ENCODE peak calls at places on chromosome 19, in four cellular contexts. H is fibroblast of pulmonary artery, P is psoas muscle, W is glutamatergic neuron. D is an unnamed sample.

GRCh38 chr19:9507285-9507684 is 8.9 kb upstream of the ZNF560 start:
- DNase-seq in H (no peak), P (no peak), W (no peak), D (no peak)

GRCh38 chr19:3577741-3578344 is 5.1 kb downstream of the HMG20B start:
- DNase-seq in H (no peak), P (peak), W (peak), D (no peak)

GRCh38 chr19:17482877-17483604 is 12.7 kb downstream of the SLC27A1 start:
- DNase-seq in H (no peak), P (no peak), W (no peak), D (no peak)

GRCh38 chr19:55699221-55699620 is 24.2 kb downstream of the EPN1 start:
- DNase-seq in H (no peak), P (no peak), W (no peak), D (no peak)

GRCh38 chr19:56119585-56119978 is 1.5 kb downstream of the ZNF787 start:
- DNase-seq in H (no peak), P (peak), W (no peak), D (no peak)

GRCh38 chr19:17209126-17210036 is 5.8 kb upstream of the USE1 start:
- DNase-seq in H (peak), P (no peak), W (peak), D (peak)

GRCh38 chr19:15399635-15400034 is 19.2 kb downstream of the AKAP8L start:
- DNase-seq in H (no peak), P (no peak), W (no peak), D (no peak)

GRCh38 chr19:13283871-13284270 is 133.7 kb downstream of the IER2 start:
- DNase-seq in H (no peak), P (no peak), W (no peak), D (no peak)

GRCh38 chr19:43806848-43807247 is 4.6 kb upstream of the LYPD5 start:
- DNase-seq in H (no peak), P (no peak), W (no peak), D (no peak)

GRCh38 chr19:51733742-51734522 is 10.1 kb upstream of the HAS1 start:
- DNase-seq in H (no peak), P (no peak), W (no peak), D (no peak)

GRCh38 chr19:44722131-44723121 is 23.5 kb downstream of the CEACAM16 start:
- DNase-seq in H (no peak), P (no peak), W (no peak), D (no peak)

GRCh38 chr19:33054623-33055022 is 10.1 kb downstream of the RHPN2 start:
- DNase-seq in H (no peak), P (no peak), W (no peak), D (no peak)

GRCh38 chr19:33802001-33802400 is 5.3 kb downstream of the KCTD15 start:
- DNase-seq in H (no peak), P (no peak), W (no peak), D (no peak)

GRCh38 chr19:37966211-37967072 is 59.4 kb downstream of the SIPA1L3 start:
- DNase-seq in H (no peak), P (no peak), W (peak), D (no peak)

GRCh38 chr19:47779524-47780214 is 1.2 kb downstream of the SELENOW start:
- DNase-seq in H (no peak), P (peak), W (no peak), D (no peak)

GRCh38 chr19:55131421-55131820 is 14.0 kb upstream of the PPP1R12C start:
- DNase-seq in H (no peak), P (no peak), W (no peak), D (no peak)

GRCh38 chr19:16371540-16371986 is 46.9 kb downstream of the KLF2 start:
- DNase-seq in H (no peak), P (peak), W (no peak), D (no peak)

GRCh38 chr19:41746593-41747227 is 8.6 kb upstream of the CEACAM6 start:
- DNase-seq in H (peak), P (no peak), W (peak), D (peak)

GRCh38 chr19:54311486-54311885 is 1.5 kb downstream of the LILRA5 start:
- DNase-seq in H (no peak), P (no peak), W (no peak), D (no peak)

GRCh38 chr19:39916236-39916635 is 18.2 kb downstream of the FCGBP start:
- DNase-seq in H (no peak), P (no peak), W (no peak), D (no peak)
- TF ChIP-seq CTCF in H (no peak), P (no peak), W (no peak), D (no peak)

DNA sequence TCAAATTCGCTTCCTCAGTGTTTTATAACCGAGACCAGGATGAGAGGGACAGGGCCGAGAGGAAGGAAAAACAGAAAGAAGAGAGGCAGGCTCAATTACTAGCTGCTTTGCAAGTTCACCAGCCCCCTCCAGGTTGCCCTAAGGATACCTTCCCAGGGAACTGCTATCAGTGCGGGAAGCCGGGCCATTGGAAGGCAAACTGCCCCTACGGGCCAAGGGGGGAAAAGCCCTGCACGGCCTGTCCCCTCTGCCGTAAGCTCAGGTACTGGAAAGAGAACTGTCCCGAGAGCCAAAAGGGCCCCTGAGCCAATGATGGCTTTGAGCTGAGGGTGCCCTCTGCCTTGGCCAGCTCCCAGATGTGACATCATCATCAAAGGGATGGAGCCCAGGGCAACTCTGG is 3.2 kb upstream of the ERVV-1 start:
- DNase-seq in H (no peak), P (no peak), W (no peak), D (no peak)
- TF ChIP-seq CTCF in H (no peak), P (no peak), W (no peak), D (no peak)

GRCh38 chr19:29516358-29516725 is 9.5 kb upstream of the VSTM2B start:
- DNase-seq in H (no peak), P (no peak), W (peak), D (no peak)
- TF ChIP-seq CTCF in H (no peak), P (no peak), W (no peak), D (no peak)

GRCh38 chr19:46077815-46078167 is 37.0 kb upstream of the IGFL4 start:
- DNase-seq in H (no peak), P (no peak), W (no peak), D (no peak)

GRCh38 chr19:46076951-46077814 is 36.4 kb upstream of the IGFL4 start:
- DNase-seq in H (peak), P (no peak), W (peak), D (peak)

GRCh38 chr19:46073268-46073922 is 32.6 kb upstream of the IGFL4 start:
- DNase-seq in H (no peak), P (no peak), W (no peak), D (no peak)

GRCh38 chr19:46080561-46080960 is 39.8 kb upstream of the IGFL4 start:
- DNase-seq in H (peak), P (no peak), W (no peak), D (no peak)

GRCh38 chr19:46076031-46076880 is 35.5 kb upstream of the IGFL4 start:
- DNase-seq in H (no peak), P (no peak), W (no peak), D (no peak)
- TF ChIP-seq CTCF in H (no peak), P (no peak), W (peak), D (no peak)

DNA sequence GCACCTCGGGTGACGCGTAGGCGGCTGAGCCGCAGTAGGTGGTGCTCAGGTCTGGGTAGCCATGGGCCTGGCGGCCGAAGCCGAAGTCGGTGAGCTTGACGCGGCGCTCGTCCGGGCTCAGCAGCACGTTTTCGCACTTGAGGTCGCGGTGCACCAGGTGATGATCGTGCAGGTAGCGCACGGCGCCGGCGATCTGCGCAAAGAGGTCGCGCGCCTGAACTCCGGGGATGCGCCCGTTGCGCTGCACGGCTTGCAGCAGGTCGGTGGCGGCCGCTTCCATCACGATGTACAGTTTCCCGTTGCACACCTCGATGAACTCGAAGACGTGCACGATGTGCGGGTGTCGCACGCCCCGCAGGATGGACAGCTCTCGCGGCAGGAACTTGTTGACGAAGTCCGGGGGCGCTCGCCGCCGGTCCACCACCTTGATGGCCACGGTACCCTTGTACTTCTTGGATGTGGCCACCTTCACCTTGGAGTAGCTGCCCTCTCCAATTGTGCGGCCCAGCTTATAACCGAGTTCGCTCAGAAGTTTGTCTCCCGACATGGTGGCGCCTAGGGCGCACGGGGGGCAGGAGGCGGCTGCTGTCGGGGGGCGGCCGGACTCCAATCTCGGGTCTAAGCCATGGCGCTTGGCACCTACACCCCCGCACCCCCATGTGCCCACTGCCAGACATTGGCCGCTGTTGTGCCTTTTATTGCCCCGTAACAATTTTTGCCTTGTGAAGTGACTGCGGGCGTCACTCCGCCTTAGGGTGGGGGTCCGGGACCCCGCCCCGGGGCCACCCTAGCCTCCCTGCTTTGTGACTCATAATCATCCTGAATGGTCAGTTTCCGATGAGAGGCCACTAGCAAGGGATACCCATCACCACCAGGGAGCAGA is at the start of gene TSSK6:
- DNase-seq in H (no peak), P (no peak), W (no peak), D (no peak)
- TF ChIP-seq CTCF in H (no peak), P (no peak), W (no peak), D (no peak)

DNA sequence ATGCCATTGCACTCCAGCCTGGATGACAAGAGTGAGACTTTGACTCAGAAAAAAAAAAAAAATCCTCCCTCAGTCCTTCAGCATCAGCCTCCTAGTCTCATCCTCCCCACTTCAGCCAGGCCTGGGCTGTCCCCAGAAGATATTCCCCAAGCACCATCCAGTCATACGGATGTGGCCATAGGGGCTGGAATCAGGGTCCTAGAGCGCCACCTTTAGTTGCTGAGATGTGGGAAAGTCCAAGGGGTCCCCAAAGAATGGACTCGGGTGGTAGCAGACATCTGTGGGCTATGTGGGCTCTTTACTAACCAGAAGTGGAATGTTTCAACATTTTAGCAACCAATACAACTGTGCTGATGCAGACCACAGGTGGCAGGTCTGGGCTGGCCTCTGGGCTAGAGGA is 3.1 kb upstream of the TYROBP start:
- DNase-seq in H (no peak), P (no peak), W (no peak), D (no peak)
- TF ChIP-seq CTCF in H (no peak), P (no peak), W (no peak), D (no peak)

D was measured in endothelial cell.